ENCODE peak calls at places on chromosomes 4 and X, in four cellular contexts. One of them, this sample, is unnamed.

GRCh38 chr4:168183717-168184571 is 91.6 kb downstream of the ANXA10 start:
- DNase-seq in uterus: no peak
- DNase-seq in astrocyte: peak; percentile 28
- DNase-seq in PC-9: no peak
- DNase-seq in this sample: peak; percentile 69

GRCh38 chrX:82466994-82467393 is 1041.1 kb upstream of the POU3F4 start:
- DNase-seq in uterus: no peak
- DNase-seq in astrocyte: no peak
- DNase-seq in PC-9: no peak
- DNase-seq in this sample: no peak

GRCh38 chrX:489805-490204 is 103.1 kb upstream of the PPP2R3B start:
- DNase-seq in uterus: no peak
- DNase-seq in astrocyte: no peak
- DNase-seq in PC-9: no peak
- DNase-seq in this sample: no peak

GRCh38 chrX:150146271-150146888 is 208.1 kb upstream of the EOLA2 start:
- DNase-seq in uterus: no peak
- DNase-seq in astrocyte: no peak
- DNase-seq in PC-9: peak; percentile 34
- DNase-seq in this sample: no peak

GRCh38 chrX:27336466-27337091 is 126.6 kb downstream of the PPP4R3C start:
- DNase-seq in uterus: no peak
- DNase-seq in astrocyte: no peak
- DNase-seq in PC-9: no peak
- DNase-seq in this sample: peak; percentile 25

GRCh38 chr4:60657802-60658201 is 542.3 kb upstream of the ADGRL3 start:
- DNase-seq in uterus: no peak
- DNase-seq in astrocyte: no peak
- DNase-seq in PC-9: no peak
- DNase-seq in this sample: peak; percentile 41

GRCh38 chr4:72390409-72390808 is 178.6 kb downstream of the ADAMTS3 start:
- DNase-seq in uterus: no peak
- DNase-seq in astrocyte: peak; percentile 59
- DNase-seq in PC-9: no peak
- DNase-seq in this sample: peak; percentile 64

GRCh38 chrX:153981771-153982533 is 9.4 kb downstream of the TMEM187 start:
- DNase-seq in uterus: peak; percentile 69
- DNase-seq in astrocyte: no peak
- DNase-seq in PC-9: no peak
- DNase-seq in this sample: peak; percentile 94

GRCh38 chr4:154082760-154083530 is 294.1 kb upstream of the SFRP2 start:
- DNase-seq in uterus: no peak
- DNase-seq in astrocyte: peak; percentile 66
- DNase-seq in PC-9: no peak
- DNase-seq in this sample: peak; percentile 43

GRCh38 chrX:48945517-48946348 is 11.7 kb downstream of the OTUD5 start:
- DNase-seq in uterus: peak; percentile 31
- DNase-seq in astrocyte: no peak
- DNase-seq in PC-9: no peak
- DNase-seq in this sample: peak; percentile 66

GRCh38 chr4:177229331-177229730 is 80.3 kb upstream of the NEIL3 start:
- DNase-seq in uterus: no peak
- DNase-seq in astrocyte: no peak
- DNase-seq in PC-9: no peak
- DNase-seq in this sample: peak; percentile 31

GRCh38 chrX:21723097-21723496 is 34.8 kb downstream of the SMPX start:
- DNase-seq in uterus: no peak
- DNase-seq in astrocyte: no peak
- DNase-seq in PC-9: no peak
- DNase-seq in this sample: no peak

GRCh38 chr4:141331534-141332358 is 111.1 kb downstream of the ZNF330 start:
- DNase-seq in uterus: no peak
- DNase-seq in astrocyte: no peak
- DNase-seq in PC-9: no peak
- DNase-seq in this sample: no peak

GRCh38 chrX:7086384-7086783 is 61.1 kb upstream of the STS start:
- DNase-seq in uterus: no peak
- DNase-seq in astrocyte: peak; percentile 23
- DNase-seq in PC-9: no peak
- DNase-seq in this sample: no peak

GRCh38 chrX:41518127-41518840 is 71.1 kb downstream of the NYX start:
- DNase-seq in uterus: no peak
- DNase-seq in astrocyte: no peak
- DNase-seq in PC-9: no peak
- DNase-seq in this sample: no peak

GRCh38 chr4:174316954-174317353 is 33.2 kb downstream of the CEP44 start:
- DNase-seq in uterus: no peak
- DNase-seq in astrocyte: peak; percentile 33
- DNase-seq in PC-9: no peak
- DNase-seq in this sample: peak; percentile 15

GRCh38 chr4:135240796-135241195 is 1039.2 kb upstream of the PABPC4L start:
- DNase-seq in uterus: no peak
- DNase-seq in astrocyte: no peak
- DNase-seq in PC-9: no peak
- DNase-seq in this sample: peak; percentile 71

GRCh38 chrX:50643525-50644137 is 170.4 kb downstream of the SHROOM4 start:
- DNase-seq in uterus: peak; percentile 35
- DNase-seq in astrocyte: no peak
- DNase-seq in PC-9: no peak
- DNase-seq in this sample: no peak

GRCh38 chrX:107107459-107107858 is 11.2 kb downstream of the RBM41 start:
- DNase-seq in uterus: no peak
- DNase-seq in astrocyte: peak; percentile 22
- DNase-seq in PC-9: no peak
- DNase-seq in this sample: no peak

GRCh38 chr4:26746742-26747351 is 113.8 kb upstream of the STIM2 start:
- DNase-seq in uterus: no peak
- DNase-seq in astrocyte: no peak
- DNase-seq in PC-9: no peak
- DNase-seq in this sample: no peak

GRCh38 chr4:70932984-70933383 is 30.8 kb downstream of the MOB1B start:
- DNase-seq in uterus: no peak
- DNase-seq in astrocyte: no peak
- DNase-seq in PC-9: no peak
- DNase-seq in this sample: no peak

GRCh38 chr4:54568184-54568583 is 89.6 kb upstream of the KIT start:
- DNase-seq in uterus: no peak
- DNase-seq in astrocyte: peak; percentile 77
- DNase-seq in PC-9: peak; percentile 64
- DNase-seq in this sample: peak; percentile 13

GRCh38 chrX:17744896-17745523 is 7.7 kb downstream of the SCML1 start:
- DNase-seq in uterus: no peak
- DNase-seq in astrocyte: no peak
- DNase-seq in PC-9: no peak
- DNase-seq in this sample: peak; percentile 27

GRCh38 chr4:183140911-183141320 is 41.9 kb downstream of the WWC2 start:
- DNase-seq in uterus: no peak
- DNase-seq in astrocyte: peak; percentile 99
- DNase-seq in PC-9: no peak
- DNase-seq in this sample: peak; percentile 74

GRCh38 chr4:163542275-163542674 is 47.8 kb downstream of the TMA16 start:
- DNase-seq in uterus: no peak
- DNase-seq in astrocyte: peak; percentile 71
- DNase-seq in PC-9: peak; percentile 39
- DNase-seq in this sample: peak; percentile 52

GRCh38 chrX:74420194-74421035 is 878 bp upstream of the SLC16A2 start:
- DNase-seq in uterus: peak; percentile 78
- DNase-seq in astrocyte: peak; percentile 54
- DNase-seq in PC-9: peak; percentile 34
- DNase-seq in this sample: peak; percentile 38

GRCh38 chr4:6065166-6065565 is 46.9 kb upstream of the C4orf50 start:
- DNase-seq in uterus: no peak
- DNase-seq in astrocyte: no peak
- DNase-seq in PC-9: no peak
- DNase-seq in this sample: no peak

GRCh38 chr4:33395731-33396485 is 2675.7 kb downstream of the PCDH7 start:
- DNase-seq in uterus: no peak
- DNase-seq in astrocyte: peak; percentile 1
- DNase-seq in PC-9: no peak
- DNase-seq in this sample: no peak

GRCh38 chrX:133670394-133670793 is 255.1 kb upstream of the GPC4 start:
- DNase-seq in uterus: peak; percentile 31
- DNase-seq in astrocyte: peak; percentile 24
- DNase-seq in PC-9: no peak
- DNase-seq in this sample: peak; percentile 59

GRCh38 chrX:103953353-103953752 is 9.1 kb upstream of the TMSB15B start:
- DNase-seq in uterus: no peak
- DNase-seq in astrocyte: no peak
- DNase-seq in PC-9: no peak
- DNase-seq in this sample: no peak
- H3K4me3 ChIP-seq in uterus: no peak overlapping the region
- H3K4me3 ChIP-seq in astrocyte: no peak overlapping the region
- H3K4me3 ChIP-seq in PC-9: no peak overlapping the region
- H3K4me3 ChIP-seq in this sample: no peak overlapping the region

GRCh38 chr4:1480720-1481119 is 74.5 kb upstream of the NKX1-1 start:
- DNase-seq in uterus: no peak
- DNase-seq in astrocyte: no peak
- DNase-seq in PC-9: no peak
- DNase-seq in this sample: no peak
- TF ChIP-seq CTCF in uterus: no peak
- TF ChIP-seq CTCF in astrocyte: no peak
- TF ChIP-seq CTCF in PC-9: no peak
- TF ChIP-seq CTCF in this sample: no peak

GRCh38 chr4:52659722-52660261 is 691 bp upstream of the USP46 start:
- DNase-seq in uterus: peak; percentile 55
- DNase-seq in astrocyte: no peak
- DNase-seq in PC-9: no peak
- DNase-seq in this sample: peak; percentile 31

GRCh38 chr4:52659016-52659721 is at the start of gene USP46:
- DNase-seq in uterus: peak; percentile 71
- DNase-seq in astrocyte: peak; percentile 57
- DNase-seq in PC-9: no peak
- DNase-seq in this sample: peak; percentile 71

GRCh38 chr4:52657317-52657629 is 1.8 kb downstream of the USP46 start:
- DNase-seq in uterus: peak; percentile 15
- DNase-seq in astrocyte: no peak
- DNase-seq in PC-9: no peak
- DNase-seq in this sample: no peak

GRCh38 chr4:52658671-52659015 is 458 bp downstream of the USP46 start:
- DNase-seq in uterus: peak; percentile 22
- DNase-seq in astrocyte: no peak
- DNase-seq in PC-9: no peak
- DNase-seq in this sample: no peak

DNA sequence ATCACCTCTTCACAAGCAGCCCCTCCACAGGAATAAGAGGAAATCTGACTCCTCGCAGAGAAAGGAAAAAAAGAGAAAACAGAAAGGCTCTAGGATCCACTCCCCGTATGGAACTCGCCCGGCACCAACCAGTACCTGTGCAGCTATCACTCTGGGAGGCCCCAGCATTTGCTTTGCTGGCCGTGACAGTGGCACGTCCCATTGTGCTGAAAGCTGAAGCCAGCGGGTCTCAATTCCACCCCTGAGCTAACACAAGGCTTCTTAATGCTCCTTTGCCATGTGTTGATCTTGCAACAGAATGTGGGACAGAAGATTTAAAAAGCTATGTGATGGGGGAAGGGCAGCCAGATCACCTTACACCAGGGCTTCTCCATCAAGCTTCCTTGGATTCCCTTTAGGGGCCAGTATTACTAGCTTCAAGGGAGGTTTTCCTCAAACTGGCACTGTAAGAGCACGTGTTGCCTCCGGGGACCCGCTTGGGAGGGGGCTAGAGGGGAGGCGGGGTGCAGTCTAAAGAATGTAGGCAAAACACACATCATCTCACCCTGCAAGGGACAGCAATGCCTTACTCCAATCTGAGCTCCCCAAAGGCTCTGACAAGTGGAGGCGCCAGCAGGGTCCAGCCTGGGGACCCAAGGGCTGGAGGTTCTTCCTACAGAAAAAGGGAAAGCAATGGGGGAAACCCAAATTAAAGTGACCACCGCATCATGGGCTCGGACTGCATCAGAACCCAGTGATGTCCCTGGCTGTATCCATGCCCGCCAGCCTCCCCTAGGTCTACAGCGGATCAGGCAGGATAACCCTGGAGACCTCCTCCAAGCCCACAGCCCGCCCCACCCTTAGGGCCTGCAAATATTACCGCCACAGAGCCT is 1.2 kb downstream of the USP46 start:
- DNase-seq in uterus: peak; percentile 21
- DNase-seq in astrocyte: no peak
- DNase-seq in PC-9: no peak
- DNase-seq in this sample: peak; percentile 75
- H3K4me3 ChIP-seq in uterus: peak overlapping the region; percentile 89
- H3K4me3 ChIP-seq in astrocyte: peak overlapping the region; percentile 73
- H3K4me3 ChIP-seq in PC-9: peak overlapping the region; percentile 92
- H3K4me3 ChIP-seq in this sample: peak overlapping the region; percentile 82

DNA sequence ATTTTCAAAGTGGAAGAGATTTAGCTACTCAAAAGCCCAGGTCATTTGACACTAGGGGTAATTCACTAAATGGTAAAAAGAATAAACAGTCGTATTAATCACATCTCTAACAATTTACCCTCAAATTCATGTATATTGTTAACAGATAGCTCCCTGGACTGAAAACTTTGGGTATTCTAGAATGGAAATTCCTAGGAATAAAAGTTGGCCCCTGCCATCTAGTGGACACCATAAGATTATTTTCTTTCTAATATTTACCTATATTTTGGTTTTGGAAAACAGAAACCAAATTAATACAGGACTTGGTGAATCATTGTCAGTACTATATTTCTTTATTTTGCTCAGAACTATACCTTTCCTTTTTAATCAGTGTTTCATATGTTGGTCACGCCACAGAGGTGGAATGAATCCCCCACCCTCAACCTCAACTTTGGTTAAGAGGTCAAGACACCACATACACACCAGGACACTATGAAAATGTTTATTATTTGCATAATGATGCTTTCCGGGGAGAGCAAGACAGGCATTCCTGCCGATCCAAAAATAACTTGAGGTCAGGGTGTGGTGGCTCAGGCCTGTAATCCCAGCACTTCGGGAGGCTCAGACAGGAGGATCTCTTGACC is 96.2 kb upstream of the APOOL start:
- DNase-seq in uterus: no peak
- DNase-seq in astrocyte: no peak
- DNase-seq in PC-9: no peak
- DNase-seq in this sample: peak; percentile 34
- TF ChIP-seq CTCF in uterus: peak; percentile 28
- TF ChIP-seq CTCF in astrocyte: no peak
- TF ChIP-seq CTCF in PC-9: peak; percentile 45
- TF ChIP-seq CTCF in this sample: peak; percentile 31